ENCODE peak calls at places on chromosome 1, in five cellular contexts. K, I, G, T and Z are unnamed samples.

GRCh38 chr1:49051647-49052046 is 275.0 kb upstream of the BEND5 start:
- DNase-seq in K (no peak), I (peak), G (no peak), T (no peak), Z (no peak)

GRCh38 chr1:4115191-4115900 is 215.3 kb upstream of the C1orf174 start:
- DNase-seq in K (no peak), I (no peak), G (no peak), T (no peak), Z (no peak)

GRCh38 chr1:117928881-117929339 is 511 bp downstream of the GDAP2 start:
- DNase-seq in K (peak), I (no peak), G (peak), T (no peak), Z (peak)

GRCh38 chr1:148372731-148373130 is 110.4 kb downstream of the PPIAL4G start:
- DNase-seq in K (no peak), I (no peak), G (no peak), T (no peak), Z (no peak)

GRCh38 chr1:157963713-157964112 is 29.7 kb upstream of the KIRREL1 start:
- DNase-seq in K (peak), I (peak), G (no peak), T (no peak), Z (peak)

GRCh38 chr1:156504062-156504813 is 3.7 kb upstream of the MEF2D start:
- DNase-seq in K (peak), I (no peak), G (no peak), T (peak), Z (no peak)

GRCh38 chr1:40664791-40665190 is 691 bp downstream of the RIMS3 start:
- DNase-seq in K (no peak), I (no peak), G (no peak), T (no peak), Z (no peak)

GRCh38 chr1:218480137-218480536 is 135.0 kb downstream of the TGFB2 start:
- DNase-seq in K (peak), I (no peak), G (no peak), T (no peak), Z (no peak)

GRCh38 chr1:6468729-6469461 is 2.9 kb upstream of the TNFRSF25 start:
- DNase-seq in K (no peak), I (no peak), G (no peak), T (no peak), Z (no peak)

GRCh38 chr1:66330711-66331110 is 203.2 kb upstream of the SGIP1 start:
- DNase-seq in K (peak), I (no peak), G (no peak), T (no peak), Z (no peak)

GRCh38 chr1:119743308-119743707 is 25.4 kb downstream of the HMGCS2 start:
- DNase-seq in K (peak), I (no peak), G (no peak), T (no peak), Z (no peak)

GRCh38 chr1:157249326-157249725 is 111.1 kb upstream of the ETV3 start:
- DNase-seq in K (no peak), I (no peak), G (no peak), T (no peak), Z (no peak)

GRCh38 chr1:235882816-235883215 is 16.1 kb upstream of the LYST start:
- DNase-seq in K (peak), I (no peak), G (no peak), T (no peak), Z (no peak)

GRCh38 chr1:53111073-53111556 is 31.3 kb downstream of the SLC1A7 start:
- DNase-seq in K (peak), I (no peak), G (no peak), T (no peak), Z (no peak)

GRCh38 chr1:30852026-30852425 is 56.5 kb downstream of the SDC3 start:
- DNase-seq in K (peak), I (no peak), G (no peak), T (no peak), Z (peak)

GRCh38 chr1:154741747-154742495 is 128.2 kb downstream of the KCNN3 start:
- DNase-seq in K (peak), I (no peak), G (no peak), T (no peak), Z (no peak)

GRCh38 chr1:206737729-206738222 is 32.8 kb upstream of the IL19 start:
- DNase-seq in K (peak), I (no peak), G (no peak), T (no peak), Z (no peak)

GRCh38 chr1:193631306-193631705 is 444.9 kb upstream of the B3GALT2 start:
- DNase-seq in K (no peak), I (no peak), G (no peak), T (no peak), Z (no peak)

GRCh38 chr1:58717979-58718378 is 18.1 kb upstream of the MYSM1 start:
- DNase-seq in K (no peak), I (no peak), G (no peak), T (no peak), Z (no peak)

GRCh38 chr1:112689196-112689841 is 14.9 kb downstream of the MOV10 start:
- DNase-seq in K (no peak), I (no peak), G (no peak), T (no peak), Z (no peak)

GRCh38 chr1:151142411-151143056 is 3.9 kb downstream of the SEMA6C start:
- DNase-seq in K (no peak), I (no peak), G (no peak), T (no peak), Z (no peak)

GRCh38 chr1:183998045-183998444 is 39.5 kb downstream of the COLGALT2 start:
- DNase-seq in K (no peak), I (no peak), G (no peak), T (no peak), Z (no peak)

GRCh38 chr1:1782399-1783221 is 4.3 kb upstream of the NADK start:
- DNase-seq in K (peak), I (no peak), G (no peak), T (no peak), Z (peak)